ENCODE peak calls at places on chromosomes 11 and 22, in eight cellular contexts. One of them, this sample, is unnamed.

GRCh38 chr22:45225732-45226560 is 14.7 kb downstream of the KIAA0930 start:
- DNase-seq in HCT116: no peak
- DNase-seq in heart left ventricle: no peak
- DNase-seq in GM12891: no peak
- DNase-seq in stomach: no peak
- DNase-seq in thyroid gland: peak; percentile 61
- DNase-seq in right lobe of liver: no peak
- DNase-seq in erythroblast: peak; percentile 29
- DNase-seq in this sample: no peak

GRCh38 chr22:38864361-38865191 is 7.4 kb downstream of the CBX6 start:
- DNase-seq in erythroblast: no peak
- DNase-seq in thyroid gland: peak; percentile 86
- DNase-seq in stomach: peak; percentile 70
- DNase-seq in heart left ventricle: peak; percentile 79
- DNase-seq in HCT116: no peak
- DNase-seq in right lobe of liver: no peak
- DNase-seq in GM12891: no peak
- DNase-seq in this sample: no peak

GRCh38 chr11:8959546-8960166 is 4.6 kb downstream of the TMEM9B start:
- DNase-seq in heart left ventricle: peak; percentile 31
- DNase-seq in stomach: no peak
- DNase-seq in right lobe of liver: no peak
- DNase-seq in thyroid gland: peak; percentile 64
- DNase-seq in GM12891: peak; percentile 57
- DNase-seq in erythroblast: peak; percentile 87
- DNase-seq in HCT116: peak; percentile 67
- DNase-seq in this sample: peak; percentile 73

GRCh38 chr22:42515896-42516295 is 3.7 kb downstream of the RRP7A start:
- DNase-seq in erythroblast: no peak
- DNase-seq in GM12891: no peak
- DNase-seq in stomach: no peak
- DNase-seq in right lobe of liver: peak; percentile 83
- DNase-seq in thyroid gland: no peak
- DNase-seq in heart left ventricle: no peak
- DNase-seq in HCT116: no peak
- DNase-seq in this sample: no peak

GRCh38 chr11:95684170-95684569 is 105.4 kb downstream of the FAM76B start:
- DNase-seq in erythroblast: no peak
- DNase-seq in stomach: no peak
- DNase-seq in heart left ventricle: no peak
- DNase-seq in thyroid gland: no peak
- DNase-seq in GM12891: no peak
- DNase-seq in HCT116: no peak
- DNase-seq in right lobe of liver: no peak
- DNase-seq in this sample: no peak

GRCh38 chr11:2540521-2541320 is 95.9 kb downstream of the KCNQ1 start:
- DNase-seq in thyroid gland: peak; percentile 1
- DNase-seq in heart left ventricle: peak; percentile 12
- DNase-seq in erythroblast: no peak
- DNase-seq in GM12891: no peak
- DNase-seq in HCT116: no peak
- DNase-seq in stomach: no peak
- DNase-seq in right lobe of liver: peak; percentile 33
- DNase-seq in this sample: no peak

GRCh38 chr22:44116755-44117684 is 63.7 kb upstream of the PARVG start:
- DNase-seq in stomach: no peak
- DNase-seq in erythroblast: no peak
- DNase-seq in GM12891: no peak
- DNase-seq in heart left ventricle: peak; percentile 36
- DNase-seq in HCT116: no peak
- DNase-seq in thyroid gland: no peak
- DNase-seq in right lobe of liver: peak; percentile 24
- DNase-seq in this sample: no peak

GRCh38 chr11:70351646-70352045 is 46.7 kb upstream of the CTTN start:
- DNase-seq in heart left ventricle: no peak
- DNase-seq in thyroid gland: no peak
- DNase-seq in right lobe of liver: no peak
- DNase-seq in erythroblast: no peak
- DNase-seq in GM12891: no peak
- DNase-seq in stomach: no peak
- DNase-seq in HCT116: no peak
- DNase-seq in this sample: no peak

GRCh38 chr11:43517518-43517917 is 158.8 kb downstream of the TTC17 start:
- DNase-seq in HCT116: no peak
- DNase-seq in stomach: no peak
- DNase-seq in heart left ventricle: no peak
- DNase-seq in GM12891: no peak
- DNase-seq in right lobe of liver: no peak
- DNase-seq in erythroblast: no peak
- DNase-seq in thyroid gland: no peak
- DNase-seq in this sample: peak; percentile 30

GRCh38 chr11:121895919-121896318 is 220.1 kb downstream of the BLID start:
- DNase-seq in heart left ventricle: no peak
- DNase-seq in GM12891: no peak
- DNase-seq in erythroblast: no peak
- DNase-seq in HCT116: no peak
- DNase-seq in thyroid gland: no peak
- DNase-seq in stomach: no peak
- DNase-seq in right lobe of liver: no peak
- DNase-seq in this sample: no peak
- TF ChIP-seq POLR2A in heart left ventricle: no peak
- TF ChIP-seq POLR2A in GM12891: no peak
- TF ChIP-seq POLR2A in erythroblast: no peak
- TF ChIP-seq POLR2A in HCT116: no peak
- TF ChIP-seq POLR2A in thyroid gland: no peak
- TF ChIP-seq POLR2A in stomach: no peak
- TF ChIP-seq POLR2A in right lobe of liver: no peak
- TF ChIP-seq POLR2A in this sample: no peak

GRCh38 chr11:65444314-65445051 is 21.9 kb downstream of the NEAT1 start:
- DNase-seq in GM12891: no peak
- DNase-seq in erythroblast: no peak
- DNase-seq in heart left ventricle: no peak
- DNase-seq in stomach: no peak
- DNase-seq in right lobe of liver: peak; percentile 79
- DNase-seq in thyroid gland: no peak
- DNase-seq in HCT116: no peak
- DNase-seq in this sample: no peak
- TF ChIP-seq POLR2A in GM12891: no peak
- TF ChIP-seq POLR2A in erythroblast: peak; percentile 15
- TF ChIP-seq POLR2A in heart left ventricle: peak; percentile 4
- TF ChIP-seq POLR2A in stomach: no peak
- TF ChIP-seq POLR2A in right lobe of liver: peak; percentile 4
- TF ChIP-seq POLR2A in thyroid gland: no peak
- TF ChIP-seq POLR2A in HCT116: no peak
- TF ChIP-seq POLR2A in this sample: no peak

DNA sequence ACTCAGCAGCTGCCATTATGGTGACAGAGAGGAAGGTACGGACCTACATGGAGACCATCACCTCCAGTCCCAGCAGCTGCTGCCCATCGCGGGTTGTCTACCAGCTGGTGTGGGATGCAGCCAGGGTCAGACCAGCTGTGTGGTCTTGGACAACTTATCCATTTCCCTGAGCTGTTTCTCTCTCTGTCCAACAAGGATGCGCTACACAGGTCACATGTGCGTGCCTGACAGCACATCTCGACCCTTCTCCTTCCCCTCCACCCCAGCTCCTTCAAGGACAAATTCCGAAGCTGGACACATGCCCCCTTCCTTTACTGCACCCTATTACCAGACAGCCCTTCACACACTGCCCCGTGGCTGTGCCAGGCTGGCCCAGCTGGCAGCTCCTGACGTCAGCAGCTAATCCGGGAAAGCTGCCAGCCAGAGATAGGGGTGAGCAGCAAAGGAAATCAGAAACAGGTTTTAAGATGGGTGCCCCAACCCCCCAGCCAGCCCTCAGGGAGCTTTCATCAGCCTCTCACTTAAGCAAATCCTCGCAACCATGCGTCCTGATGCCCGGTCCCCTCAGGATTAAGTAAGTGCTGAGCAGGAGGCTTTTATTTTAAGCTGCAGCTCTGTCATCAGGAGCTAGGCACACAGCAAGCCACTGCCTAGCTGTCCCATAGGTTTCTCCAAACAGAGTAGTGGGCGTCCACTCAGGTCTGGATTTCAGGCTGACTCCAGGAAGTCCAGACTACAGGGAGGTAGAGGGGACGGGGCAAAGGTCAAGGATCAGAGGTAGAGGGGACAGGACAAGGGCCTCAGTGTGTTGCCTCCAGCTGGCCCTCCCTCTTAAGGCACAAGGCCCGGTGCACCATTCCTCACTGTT is 20.3 kb downstream of the TEF start:
- DNase-seq in stomach: peak; percentile 95
- DNase-seq in right lobe of liver: peak; percentile 92
- DNase-seq in thyroid gland: peak; percentile 97
- DNase-seq in erythroblast: no peak
- DNase-seq in GM12891: no peak
- DNase-seq in HCT116: no peak
- DNase-seq in heart left ventricle: peak; percentile 85
- DNase-seq in this sample: peak; percentile 69
- TF ChIP-seq POLR2A in stomach: no peak
- TF ChIP-seq POLR2A in right lobe of liver: no peak
- TF ChIP-seq POLR2A in thyroid gland: no peak
- TF ChIP-seq POLR2A in erythroblast: no peak
- TF ChIP-seq POLR2A in GM12891: no peak
- TF ChIP-seq POLR2A in HCT116: no peak
- TF ChIP-seq POLR2A in heart left ventricle: peak; percentile 18
- TF ChIP-seq POLR2A in this sample: no peak

GRCh38 chr11:69010361-69010891 is 2.6 kb downstream of the MRGPRF start:
- DNase-seq in stomach: no peak
- DNase-seq in right lobe of liver: no peak
- DNase-seq in thyroid gland: no peak
- DNase-seq in HCT116: no peak
- DNase-seq in GM12891: no peak
- DNase-seq in heart left ventricle: no peak
- DNase-seq in erythroblast: no peak
- DNase-seq in this sample: no peak

GRCh38 chr11:69006816-69007215 is 6.2 kb downstream of the MRGPRF start:
- DNase-seq in thyroid gland: no peak
- DNase-seq in GM12891: no peak
- DNase-seq in stomach: no peak
- DNase-seq in right lobe of liver: no peak
- DNase-seq in HCT116: no peak
- DNase-seq in erythroblast: no peak
- DNase-seq in heart left ventricle: no peak
- DNase-seq in this sample: no peak

GRCh38 chr11:69009441-69010211 is 3.4 kb downstream of the MRGPRF start:
- DNase-seq in erythroblast: no peak
- DNase-seq in stomach: no peak
- DNase-seq in thyroid gland: no peak
- DNase-seq in HCT116: no peak
- DNase-seq in right lobe of liver: no peak
- DNase-seq in GM12891: no peak
- DNase-seq in heart left ventricle: no peak
- DNase-seq in this sample: no peak

GRCh38 chr11:69007978-69008381 is 5.1 kb downstream of the MRGPRF start:
- DNase-seq in GM12891: no peak
- DNase-seq in stomach: no peak
- DNase-seq in heart left ventricle: no peak
- DNase-seq in HCT116: no peak
- DNase-seq in erythroblast: no peak
- DNase-seq in thyroid gland: no peak
- DNase-seq in right lobe of liver: peak; percentile 91
- DNase-seq in this sample: no peak

GRCh38 chr11:69008774-69009440 is 4.1 kb downstream of the MRGPRF start:
- DNase-seq in heart left ventricle: peak; percentile 49
- DNase-seq in thyroid gland: peak; percentile 26
- DNase-seq in stomach: peak; percentile 79
- DNase-seq in GM12891: no peak
- DNase-seq in right lobe of liver: peak; percentile 80
- DNase-seq in erythroblast: peak; percentile 19
- DNase-seq in HCT116: peak; percentile 83
- DNase-seq in this sample: peak; percentile 100
- TF ChIP-seq POLR2A in heart left ventricle: peak; percentile 28
- TF ChIP-seq POLR2A in thyroid gland: no peak
- TF ChIP-seq POLR2A in stomach: no peak
- TF ChIP-seq POLR2A in GM12891: no peak
- TF ChIP-seq POLR2A in right lobe of liver: peak; percentile 18
- TF ChIP-seq POLR2A in erythroblast: no peak
- TF ChIP-seq POLR2A in HCT116: no peak
- TF ChIP-seq POLR2A in this sample: peak; percentile 28

GRCh38 chr22:20109411-20110358 is 6.2 kb upstream of the RANBP1 start:
- DNase-seq in thyroid gland: no peak
- DNase-seq in heart left ventricle: no peak
- DNase-seq in right lobe of liver: peak; percentile 58
- DNase-seq in erythroblast: no peak
- DNase-seq in stomach: no peak
- DNase-seq in HCT116: no peak
- DNase-seq in GM12891: no peak
- DNase-seq in this sample: no peak
- TF ChIP-seq POLR2A in thyroid gland: no peak
- TF ChIP-seq POLR2A in heart left ventricle: no peak
- TF ChIP-seq POLR2A in right lobe of liver: no peak
- TF ChIP-seq POLR2A in erythroblast: peak; percentile 2
- TF ChIP-seq POLR2A in stomach: no peak
- TF ChIP-seq POLR2A in HCT116: no peak
- TF ChIP-seq POLR2A in GM12891: peak; percentile 13
- TF ChIP-seq POLR2A in this sample: no peak

This sample was measured in H54.